ENCODE peak calls at places on chromosome 1, in five cellular contexts. One of them, this sample, is unnamed.

GRCh38 chr1:231512147-231512698 is 16.2 kb upstream of the TSNAX start:
- DNase-seq in breast epithelium: no peak
- DNase-seq in colonic mucosa: no peak
- DNase-seq in CD8-positive, alpha-beta T cell: no peak
- DNase-seq in psoas muscle: no peak
- DNase-seq in this sample: no peak

GRCh38 chr1:9717193-9718005 is 65.9 kb downstream of the PIK3CD start:
- DNase-seq in breast epithelium: no peak
- DNase-seq in colonic mucosa: peak; percentile 73
- DNase-seq in CD8-positive, alpha-beta T cell: peak; percentile 87
- DNase-seq in psoas muscle: peak; percentile 49
- DNase-seq in this sample: peak; percentile 85

GRCh38 chr1:22628698-22629444 is 7.6 kb upstream of the C1QA start:
- DNase-seq in breast epithelium: no peak
- DNase-seq in colonic mucosa: no peak
- DNase-seq in CD8-positive, alpha-beta T cell: no peak
- DNase-seq in psoas muscle: no peak
- DNase-seq in this sample: no peak

GRCh38 chr1:215749423-215749822 is 182.3 kb downstream of the KCTD3 start:
- DNase-seq in breast epithelium: no peak
- DNase-seq in colonic mucosa: no peak
- DNase-seq in CD8-positive, alpha-beta T cell: no peak
- DNase-seq in psoas muscle: no peak
- DNase-seq in this sample: no peak

GRCh38 chr1:119675349-119676343 is 27.6 kb upstream of the ZNF697 start:
- DNase-seq in breast epithelium: peak; percentile 80
- DNase-seq in colonic mucosa: peak; percentile 92
- DNase-seq in CD8-positive, alpha-beta T cell: peak; percentile 69
- DNase-seq in psoas muscle: peak; percentile 55
- DNase-seq in this sample: peak; percentile 60

GRCh38 chr1:88708011-88708410 is 23.9 kb downstream of the PKN2 start:
- DNase-seq in breast epithelium: no peak
- DNase-seq in colonic mucosa: no peak
- DNase-seq in CD8-positive, alpha-beta T cell: no peak
- DNase-seq in psoas muscle: no peak
- DNase-seq in this sample: no peak

GRCh38 chr1:3363023-3363422 is 91.4 kb upstream of the ARHGEF16 start:
- DNase-seq in breast epithelium: no peak
- DNase-seq in colonic mucosa: no peak
- DNase-seq in CD8-positive, alpha-beta T cell: no peak
- DNase-seq in psoas muscle: no peak
- DNase-seq in this sample: no peak

GRCh38 chr1:19676438-19676922 is 11.8 kb downstream of the HTR6 start:
- DNase-seq in breast epithelium: no peak
- DNase-seq in colonic mucosa: peak; percentile 49
- DNase-seq in CD8-positive, alpha-beta T cell: no peak
- DNase-seq in psoas muscle: peak; percentile 82
- DNase-seq in this sample: no peak

GRCh38 chr1:193479187-193479586 is 292.8 kb upstream of the B3GALT2 start:
- DNase-seq in breast epithelium: no peak
- DNase-seq in colonic mucosa: peak; percentile 36
- DNase-seq in CD8-positive, alpha-beta T cell: peak; percentile 48
- DNase-seq in psoas muscle: no peak
- DNase-seq in this sample: no peak

GRCh38 chr1:68904472-68904871 is 407.6 kb upstream of the DEPDC1 start:
- DNase-seq in breast epithelium: no peak
- DNase-seq in colonic mucosa: no peak
- DNase-seq in CD8-positive, alpha-beta T cell: no peak
- DNase-seq in psoas muscle: no peak
- DNase-seq in this sample: no peak

GRCh38 chr1:231420299-231420958 is 1.7 kb downstream of the EGLN1 start:
- DNase-seq in breast epithelium: no peak
- DNase-seq in colonic mucosa: peak; percentile 21
- DNase-seq in CD8-positive, alpha-beta T cell: no peak
- DNase-seq in psoas muscle: no peak
- DNase-seq in this sample: no peak

GRCh38 chr1:162535501-162535900 is 26.0 kb upstream of the UAP1 start:
- DNase-seq in breast epithelium: no peak
- DNase-seq in colonic mucosa: no peak
- DNase-seq in CD8-positive, alpha-beta T cell: no peak
- DNase-seq in psoas muscle: no peak
- DNase-seq in this sample: no peak

GRCh38 chr1:87508247-87508646 is 179.6 kb downstream of the LMO4 start:
- DNase-seq in breast epithelium: no peak
- DNase-seq in colonic mucosa: no peak
- DNase-seq in CD8-positive, alpha-beta T cell: no peak
- DNase-seq in psoas muscle: no peak
- DNase-seq in this sample: no peak

GRCh38 chr1:110877364-110877763 is 4.4 kb downstream of the CD53 start:
- DNase-seq in breast epithelium: no peak
- DNase-seq in colonic mucosa: no peak
- DNase-seq in CD8-positive, alpha-beta T cell: no peak
- DNase-seq in psoas muscle: no peak
- DNase-seq in this sample: no peak

GRCh38 chr1:110876748-110877341 is 3.9 kb downstream of the CD53 start:
- DNase-seq in breast epithelium: no peak
- DNase-seq in colonic mucosa: no peak
- DNase-seq in CD8-positive, alpha-beta T cell: no peak
- DNase-seq in psoas muscle: no peak
- DNase-seq in this sample: no peak

GRCh38 chr1:110878993-110879392 is 6.0 kb downstream of the CD53 start:
- DNase-seq in breast epithelium: no peak
- DNase-seq in colonic mucosa: no peak
- DNase-seq in CD8-positive, alpha-beta T cell: no peak
- DNase-seq in psoas muscle: no peak
- DNase-seq in this sample: no peak

GRCh38 chr1:110879758-110880606 is 7.0 kb downstream of the CD53 start:
- DNase-seq in breast epithelium: no peak
- DNase-seq in colonic mucosa: no peak
- DNase-seq in CD8-positive, alpha-beta T cell: peak; percentile 62
- DNase-seq in psoas muscle: no peak
- DNase-seq in this sample: no peak

GRCh38 chr1:110877776-110878175 is 4.8 kb downstream of the CD53 start:
- DNase-seq in breast epithelium: no peak
- DNase-seq in colonic mucosa: no peak
- DNase-seq in CD8-positive, alpha-beta T cell: no peak
- DNase-seq in psoas muscle: no peak
- DNase-seq in this sample: no peak
- H3K4me1 ChIP-seq in breast epithelium: no peaks in the 10 kb centered on the region
- H3K4me1 ChIP-seq in colonic mucosa: no peaks in the 10 kb centered on the region
- H3K4me1 ChIP-seq in CD8-positive, alpha-beta T cell: peaks cover 63% of the 10 kb centered on the region
- H3K4me1 ChIP-seq in psoas muscle: no peaks in the 10 kb centered on the region
- H3K4me1 ChIP-seq in this sample: peaks cover 20% of the 10 kb centered on the region

DNA sequence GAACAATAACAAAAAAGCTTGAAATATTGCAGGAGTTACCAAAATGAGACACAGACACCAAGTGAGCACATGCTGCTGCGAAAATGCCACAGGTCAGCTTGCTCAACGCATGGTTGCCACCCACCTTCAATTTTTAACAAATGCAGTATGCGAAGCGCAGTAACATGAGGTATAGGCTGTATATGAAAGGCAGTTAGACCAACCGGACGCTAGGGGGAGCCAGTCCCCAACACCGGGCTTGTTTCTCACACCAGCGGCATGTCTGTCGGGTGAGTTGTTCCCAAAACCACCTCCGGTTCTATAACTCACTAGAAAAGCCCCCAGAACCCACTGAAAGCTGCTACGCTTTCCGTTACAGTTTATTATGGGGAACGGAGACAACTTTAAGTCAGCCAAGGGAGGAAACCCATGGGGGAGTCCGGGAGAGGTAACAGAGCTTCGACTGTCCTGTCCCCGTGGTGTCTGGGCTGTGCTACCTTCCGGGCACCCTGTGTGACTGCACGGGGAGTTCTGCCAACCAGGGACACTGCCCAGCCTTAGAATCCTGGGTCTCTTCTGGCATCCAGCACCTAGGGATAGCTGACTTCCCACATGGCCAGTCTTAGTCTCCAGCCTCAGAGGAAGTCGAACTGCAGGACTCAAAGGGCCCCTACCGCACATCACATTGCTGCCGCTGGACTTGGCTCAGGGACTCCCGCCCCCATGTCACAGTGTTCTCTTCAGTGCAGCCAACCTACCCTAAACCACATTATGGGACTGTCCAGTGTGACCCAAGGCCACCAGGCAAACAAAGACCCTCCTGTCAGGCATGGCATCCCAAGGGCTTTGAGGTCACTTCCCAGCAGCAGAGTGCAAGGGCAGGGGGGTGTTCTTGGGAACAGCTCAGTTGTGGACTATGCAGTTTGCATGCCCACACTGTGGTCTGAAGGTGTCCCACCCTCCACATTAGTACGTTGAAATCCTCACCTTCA is 14.0 kb downstream of the RNF187 start:
- DNase-seq in breast epithelium: peak; percentile 84
- DNase-seq in colonic mucosa: peak; percentile 84
- DNase-seq in CD8-positive, alpha-beta T cell: peak; percentile 91
- DNase-seq in psoas muscle: peak; percentile 83
- DNase-seq in this sample: peak; percentile 84
- H3K4me3 ChIP-seq in breast epithelium: peak overlapping the region; percentile 37
- H3K4me3 ChIP-seq in colonic mucosa: no peak overlapping the region
- H3K4me3 ChIP-seq in CD8-positive, alpha-beta T cell: peak overlapping the region; percentile 54
- H3K4me3 ChIP-seq in psoas muscle: peak overlapping the region; percentile 48
- H3K4me3 ChIP-seq in this sample: no peak overlapping the region

GRCh38 chr1:107739183-107739582 is 225.8 kb downstream of the VAV3 start:
- DNase-seq in breast epithelium: no peak
- DNase-seq in colonic mucosa: no peak
- DNase-seq in CD8-positive, alpha-beta T cell: no peak
- DNase-seq in psoas muscle: no peak
- DNase-seq in this sample: no peak
- H3K27ac ChIP-seq in breast epithelium: peak overlapping the region; percentile 69
- H3K27ac ChIP-seq in colonic mucosa: no peak overlapping the region
- H3K27ac ChIP-seq in CD8-positive, alpha-beta T cell: no peak overlapping the region
- H3K27ac ChIP-seq in psoas muscle: no peak overlapping the region
- H3K27ac ChIP-seq in this sample: no peak overlapping the region

GRCh38 chr1:14877224-14877623 is 276.3 kb upstream of the TMEM51 start:
- DNase-seq in breast epithelium: no peak
- DNase-seq in colonic mucosa: no peak
- DNase-seq in CD8-positive, alpha-beta T cell: no peak
- DNase-seq in psoas muscle: no peak
- DNase-seq in this sample: no peak

GRCh38 chr1:14878124-14878523 is 275.4 kb upstream of the TMEM51 start:
- DNase-seq in breast epithelium: no peak
- DNase-seq in colonic mucosa: no peak
- DNase-seq in CD8-positive, alpha-beta T cell: no peak
- DNase-seq in psoas muscle: no peak
- DNase-seq in this sample: no peak

GRCh38 chr1:14876747-14877146 is 276.8 kb upstream of the TMEM51 start:
- DNase-seq in breast epithelium: no peak
- DNase-seq in colonic mucosa: no peak
- DNase-seq in CD8-positive, alpha-beta T cell: no peak
- DNase-seq in psoas muscle: no peak
- DNase-seq in this sample: no peak

GRCh38 chr1:14880456-14881316 is 272.9 kb upstream of the TMEM51 start:
- DNase-seq in breast epithelium: no peak
- DNase-seq in colonic mucosa: no peak
- DNase-seq in CD8-positive, alpha-beta T cell: no peak
- DNase-seq in psoas muscle: peak; percentile 36
- DNase-seq in this sample: no peak

GRCh38 chr1:14878951-14879350 is 274.6 kb upstream of the TMEM51 start:
- DNase-seq in breast epithelium: no peak
- DNase-seq in colonic mucosa: no peak
- DNase-seq in CD8-positive, alpha-beta T cell: no peak
- DNase-seq in psoas muscle: no peak
- DNase-seq in this sample: no peak
- H3K4me1 ChIP-seq in breast epithelium: no peaks in the 10 kb centered on the region
- H3K4me1 ChIP-seq in colonic mucosa: no peaks in the 10 kb centered on the region
- H3K4me1 ChIP-seq in CD8-positive, alpha-beta T cell: no peaks in the 10 kb centered on the region
- H3K4me1 ChIP-seq in psoas muscle: no peaks in the 10 kb centered on the region
- H3K4me1 ChIP-seq in this sample: peaks cover 4% of the 10 kb centered on the region

GRCh38 chr1:81803423-81804103 is 2.8 kb downstream of the ADGRL2 start:
- DNase-seq in breast epithelium: no peak
- DNase-seq in colonic mucosa: peak; percentile 29
- DNase-seq in CD8-positive, alpha-beta T cell: no peak
- DNase-seq in psoas muscle: no peak
- DNase-seq in this sample: no peak

GRCh38 chr1:81806432-81806770 is 5.7 kb downstream of the ADGRL2 start:
- DNase-seq in breast epithelium: no peak
- DNase-seq in colonic mucosa: no peak
- DNase-seq in CD8-positive, alpha-beta T cell: no peak
- DNase-seq in psoas muscle: no peak
- DNase-seq in this sample: no peak

GRCh38 chr1:81802601-81803422 is 2.1 kb downstream of the ADGRL2 start:
- DNase-seq in breast epithelium: peak; percentile 61
- DNase-seq in colonic mucosa: peak; percentile 61
- DNase-seq in CD8-positive, alpha-beta T cell: no peak
- DNase-seq in psoas muscle: peak; percentile 69
- DNase-seq in this sample: peak; percentile 59

GRCh38 chr1:81805537-81806431 is 5.0 kb downstream of the ADGRL2 start:
- DNase-seq in breast epithelium: no peak
- DNase-seq in colonic mucosa: no peak
- DNase-seq in CD8-positive, alpha-beta T cell: no peak
- DNase-seq in psoas muscle: no peak
- DNase-seq in this sample: no peak

DNA sequence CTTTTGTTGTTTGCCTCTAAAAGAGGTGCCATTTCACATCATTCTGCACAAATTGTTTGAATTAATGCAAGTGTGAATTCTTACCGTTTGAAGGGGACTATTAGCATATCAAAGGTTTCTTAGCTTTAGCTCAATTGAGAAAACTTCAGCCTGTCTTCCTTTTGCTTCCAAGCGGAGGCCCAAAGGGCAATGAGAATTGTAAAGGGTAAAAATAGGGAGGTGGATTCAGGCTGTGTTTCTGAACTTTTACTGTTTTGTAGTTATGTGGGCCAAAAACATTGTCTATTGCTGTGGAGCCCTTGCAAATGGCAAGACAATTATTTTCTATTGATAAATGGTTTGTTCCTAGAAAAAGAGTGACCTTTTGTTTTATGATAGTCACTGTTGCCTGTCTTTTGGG is 3.6 kb downstream of the ADGRL2 start:
- DNase-seq in breast epithelium: no peak
- DNase-seq in colonic mucosa: no peak
- DNase-seq in CD8-positive, alpha-beta T cell: no peak
- DNase-seq in psoas muscle: no peak
- DNase-seq in this sample: no peak
- H3K4me3 ChIP-seq in breast epithelium: peak overlapping the region; percentile 86
- H3K4me3 ChIP-seq in colonic mucosa: peak overlapping the region; percentile 53
- H3K4me3 ChIP-seq in CD8-positive, alpha-beta T cell: no peak overlapping the region
- H3K4me3 ChIP-seq in psoas muscle: peak overlapping the region; percentile 79
- H3K4me3 ChIP-seq in this sample: peak overlapping the region; percentile 76

This sample was measured in lower lobe of right lung.